ENCODE peak calls at places on chromosomes 11 and 22, in four cellular contexts. N is HL-60, H is K562, C is GM12878. L is an unnamed sample.

GRCh38 chr11:74024630-74025029 is 15.7 kb upstream of the UCP3 start:
- DNase-seq in N (no peak), H (peak), C (no peak), L (no peak)

GRCh38 chr22:40036591-40037225 is 42.0 kb downstream of the FAM83F start:
- DNase-seq in N (peak), H (peak), C (no peak), L (peak)

GRCh38 chr11:117669062-117669461 is 128.0 kb downstream of the DSCAML1 start:
- DNase-seq in N (no peak), H (no peak), C (no peak), L (no peak)

GRCh38 chr22:49046546-49047305 is 780.9 kb downstream of the BRD1 start:
- DNase-seq in N (peak), H (peak), C (no peak), L (peak)

GRCh38 chr11:6427516-6427915 is 8.6 kb upstream of the APBB1 start:
- DNase-seq in N (no peak), H (no peak), C (no peak), L (no peak)

GRCh38 chr11:29019960-29020683 is 911.9 kb downstream of the METTL15 start:
- DNase-seq in N (no peak), H (no peak), C (no peak), L (no peak)

GRCh38 chr11:95345243-95345642 is 114.2 kb upstream of the SESN3 start:
- DNase-seq in N (no peak), H (no peak), C (no peak), L (no peak)

GRCh38 chr11:65471410-65471762 is 27.5 kb upstream of the MALAT1 start:
- DNase-seq in N (peak), H (peak), C (no peak), L (no peak)

GRCh38 chr22:20268350-20269012 is 363 bp upstream of the RTN4R start:
- DNase-seq in N (peak), H (peak), C (no peak), L (peak)

GRCh38 chr11:39247570-39248137 is 2211.8 kb downstream of the LRRC4C start:
- DNase-seq in N (no peak), H (no peak), C (no peak), L (no peak)

GRCh38 chr11:111457731-111458368 is 54.3 kb downstream of the BTG4 start:
- DNase-seq in N (no peak), H (no peak), C (no peak), L (no peak)

GRCh38 chr11:63610604-63611394 is 3.4 kb downstream of the PLAAT3 start:
- DNase-seq in N (no peak), H (no peak), C (no peak), L (no peak)

GRCh38 chr11:35177370-35177769 is 38.4 kb downstream of the CD44 start:
- DNase-seq in N (no peak), H (no peak), C (no peak), L (no peak)

GRCh38 chr22:17665884-17666283 is 27.3 kb downstream of the BCL2L13 start:
- DNase-seq in N (no peak), H (no peak), C (no peak), L (no peak)

GRCh38 chr11:36594316-36594989 is at the start of gene IFTAP:
- DNase-seq in N (peak), H (peak), C (no peak), L (no peak)

GRCh38 chr11:102485095-102485722 is 32.6 kb upstream of the TMEM123 start:
- DNase-seq in N (no peak), H (no peak), C (no peak), L (no peak)

GRCh38 chr11:119340335-119341221 is at the start of gene C1QTNF5:
- DNase-seq in N (no peak), H (no peak), C (no peak), L (no peak)

GRCh38 chr11:68146010-68146540 is 24.9 kb upstream of the CHKA start:
- DNase-seq in N (peak), H (no peak), C (no peak), L (no peak)

GRCh38 chr11:72592698-72593097 is 81.5 kb downstream of the PDE2A start:
- DNase-seq in N (no peak), H (no peak), C (no peak), L (no peak)

GRCh38 chr22:46053563-46054090 is 76.7 kb upstream of the WNT7B start:
- DNase-seq in N (peak), H (no peak), C (no peak), L (peak)

GRCh38 chr11:102010776-102011500 is 36.3 kb upstream of the CFAP300 start:
- DNase-seq in N (no peak), H (peak), C (no peak), L (no peak)

GRCh38 chr11:21229224-21229623 is 559.8 kb downstream of the NELL1 start:
- DNase-seq in N (no peak), H (no peak), C (no peak), L (no peak)

GRCh38 chr22:44049369-44050231 is 25.5 kb downstream of the PARVB start:
- DNase-seq in N (no peak), H (no peak), C (no peak), L (no peak)

GRCh38 chr11:121066623-121067022 is 34.4 kb upstream of the TECTA start:
- DNase-seq in N (no peak), H (no peak), C (no peak), L (no peak)

GRCh38 chr11:65013130-65013691 is 749 bp upstream of the ARL2 start:
- DNase-seq in N (peak), H (peak), C (no peak), L (peak)

GRCh38 chr22:23129149-23129548 is 12.6 kb downstream of the RSPH14 start:
- DNase-seq in N (no peak), H (no peak), C (no peak), L (no peak)

GRCh38 chr11:78798567-78799170 is 224.0 kb upstream of the NARS2 start:
- DNase-seq in N (peak), H (peak), C (no peak), L (peak)

GRCh38 chr11:78797559-78797958 is 222.9 kb upstream of the NARS2 start:
- DNase-seq in N (no peak), H (no peak), C (no peak), L (no peak)

GRCh38 chr11:78795862-78796261 is 221.2 kb upstream of the NARS2 start:
- DNase-seq in N (no peak), H (no peak), C (no peak), L (no peak)

GRCh38 chr11:78800089-78800690 is 225.5 kb upstream of the NARS2 start:
- DNase-seq in N (no peak), H (no peak), C (no peak), L (no peak)

GRCh38 chr11:78796956-78797355 is 222.3 kb upstream of the NARS2 start:
- DNase-seq in N (no peak), H (no peak), C (no peak), L (no peak)
- TF ChIP-seq SPI1 in N (no peak), H (no peak), C (no peak), L (no peak)

DNA sequence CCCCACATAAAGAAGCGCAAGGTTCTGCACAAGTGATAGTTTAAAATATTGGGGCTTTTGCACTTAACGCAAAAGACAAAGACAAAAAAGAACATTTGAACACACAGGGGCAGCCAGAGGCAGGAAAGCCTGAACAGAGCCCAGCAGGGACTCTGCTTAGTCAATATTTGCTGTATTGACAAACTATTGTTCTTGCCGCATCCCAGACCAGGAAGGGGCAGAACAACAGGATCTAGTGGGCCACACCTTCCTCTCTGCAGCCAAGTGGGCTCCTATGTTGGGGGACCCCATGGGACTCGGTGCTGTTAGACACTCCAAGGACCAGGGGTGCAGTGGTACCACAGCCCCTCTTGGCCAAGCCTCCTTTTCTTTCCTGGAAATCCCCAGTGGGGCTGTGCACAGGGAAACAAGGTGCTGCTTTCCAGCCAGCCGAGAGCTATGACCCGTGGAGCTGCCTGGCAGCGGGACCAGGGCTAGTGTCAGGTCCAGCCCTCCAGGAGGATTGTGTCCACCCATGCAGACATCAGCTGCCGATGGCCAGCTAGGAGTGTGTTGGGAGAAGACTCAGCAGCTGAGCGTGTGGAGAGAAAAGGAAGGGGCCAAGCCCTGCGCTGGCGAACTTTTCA is 43.3 kb upstream of the ANO1 start:
- DNase-seq in N (no peak), H (no peak), C (no peak), L (no peak)
- TF ChIP-seq SPI1 in N (no peak), H (no peak), C (no peak), L (no peak)

DNA sequence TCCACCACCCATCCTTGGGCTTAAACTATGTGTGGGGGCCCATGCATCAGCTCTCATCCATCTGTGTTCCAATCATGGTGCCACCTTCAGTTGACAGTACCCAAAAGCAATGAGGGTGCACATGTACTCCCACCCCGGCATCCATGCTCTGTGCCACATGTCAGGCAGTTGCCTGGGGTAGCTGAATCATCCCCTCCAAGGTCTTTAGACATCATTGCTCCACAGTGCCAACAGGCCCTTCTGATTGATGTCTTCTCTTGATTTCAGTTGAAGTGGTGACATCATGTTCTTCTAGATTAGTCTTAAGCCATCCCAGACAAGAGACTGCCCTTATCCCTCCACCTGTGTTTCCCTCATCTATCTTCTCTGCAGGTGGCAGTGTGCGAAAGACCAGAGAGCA is 42.5 kb downstream of the TMPRSS5 start:
- DNase-seq in N (no peak), H (peak), C (no peak), L (no peak)
- TF ChIP-seq SPI1 in N (no peak), H (no peak), C (no peak), L (no peak)

GRCh38 chr11:87259731-87260130 is 222.0 kb downstream of the TMEM135 start:
- DNase-seq in N (no peak), H (no peak), C (no peak), L (no peak)
- TF ChIP-seq SPI1 in N (no peak), H (no peak), C (no peak), L (no peak)

GRCh38 chr11:123303924-123304323 is 108.9 kb upstream of the CLMP start:
- DNase-seq in N (no peak), H (no peak), C (peak), L (no peak)

GRCh38 chr11:123300874-123301695 is 106.0 kb upstream of the CLMP start:
- DNase-seq in N (no peak), H (no peak), C (peak), L (no peak)

GRCh38 chr11:123301696-123302400 is 106.8 kb upstream of the CLMP start:
- DNase-seq in N (peak), H (peak), C (peak), L (peak)

GRCh38 chr11:123304828-123305530 is 109.9 kb upstream of the CLMP start:
- DNase-seq in N (no peak), H (no peak), C (no peak), L (no peak)

GRCh38 chr11:123302751-123303195 is 107.7 kb upstream of the CLMP start:
- DNase-seq in N (no peak), H (no peak), C (peak), L (peak)
- TF ChIP-seq SPI1 in N (no peak), H (no peak), C (peak), L (peak)

GRCh38 chr11:43830928-43831440 is 49.6 kb upstream of the ALKBH3 start:
- DNase-seq in N (peak), H (peak), C (no peak), L (no peak)
- TF ChIP-seq SPI1 in N (no peak), H (no peak), C (no peak), L (no peak)

L was measured in GM12891.